ENCODE peak calls at places on chromosome 18, in four cellular contexts. V, O, K and U are unnamed samples. For H3K36me3, the result is how much of the 10 kb centered on the place peaks cover.

GRCh38 chr18:41396861-41397260 is 558.2 kb upstream of the PIK3C3 start:
- DNase-seq in K (no peak), V (no peak), O (no peak), U (no peak)

GRCh38 chr18:11283531-11284071 is 134.2 kb upstream of the PIEZO2 start:
- DNase-seq in K (no peak), O (no peak), V (no peak), U (no peak)

GRCh38 chr18:22417496-22418188 is at the start of gene CTAGE1:
- DNase-seq in K (no peak), O (no peak), V (no peak), U (peak)

GRCh38 chr18:13461488-13461887 is 242.9 kb downstream of the LDLRAD4 start:
- DNase-seq in O (no peak), K (no peak), V (no peak), U (no peak)

GRCh38 chr18:76491436-76491800 is 3.6 kb downstream of the ZNF516 start:
- DNase-seq in K (no peak), V (peak), O (peak), U (peak)

GRCh38 chr18:12376718-12377555 is at the start of gene AFG3L2:
- DNase-seq in K (peak), V (peak), O (peak), U (peak)

GRCh38 chr18:28136071-28136470 is 40.9 kb downstream of the CDH2 start:
- DNase-seq in K (no peak), O (no peak), V (no peak), U (no peak)

GRCh38 chr18:27413495-27414401 is 228.6 kb upstream of the CHST9 start:
- DNase-seq in K (no peak), O (no peak), V (no peak), U (peak)

GRCh38 chr18:63158676-63159291 is 160.8 kb downstream of the BCL2 start:
- DNase-seq in O (no peak), V (no peak), K (no peak), U (no peak)

GRCh38 chr18:49553003-49553402 is 8.9 kb upstream of the LIPG start:
- DNase-seq in O (no peak), V (no peak), K (no peak), U (no peak)

GRCh38 chr18:49548266-49548665 is 13.6 kb upstream of the LIPG start:
- DNase-seq in V (no peak), O (no peak), K (peak), U (no peak)

GRCh38 chr18:49546719-49547273 is 15.1 kb upstream of the LIPG start:
- DNase-seq in V (no peak), K (no peak), O (no peak), U (no peak)

GRCh38 chr18:49547701-49548100 is 14.2 kb upstream of the LIPG start:
- DNase-seq in K (no peak), V (no peak), O (no peak), U (no peak)

DNA sequence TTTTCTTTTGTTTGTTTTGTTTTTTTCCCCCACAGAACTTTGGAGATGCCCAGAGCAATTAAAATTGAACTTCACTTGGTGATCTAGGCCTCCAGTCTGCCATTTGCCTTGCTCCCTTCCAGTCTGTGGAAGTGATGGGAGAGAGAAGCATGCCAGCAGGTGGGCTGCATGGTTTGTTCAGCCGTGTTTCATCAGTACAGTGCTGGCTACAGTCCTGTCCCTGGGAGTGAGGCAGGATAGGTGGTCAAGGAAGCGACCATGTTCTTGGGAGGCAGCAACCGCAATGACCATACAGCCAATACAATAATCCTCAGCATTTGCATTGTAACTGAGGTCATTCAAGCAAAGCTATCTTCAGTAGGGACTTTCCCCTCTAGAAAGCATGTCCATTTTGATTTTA is 11.2 kb upstream of the LIPG start:
- DNase-seq in O (no peak), K (no peak), V (no peak), U (no peak)
- H3K36me3 ChIP-seq in O (under half), K (under half), V (under half), U (under half)

DNA sequence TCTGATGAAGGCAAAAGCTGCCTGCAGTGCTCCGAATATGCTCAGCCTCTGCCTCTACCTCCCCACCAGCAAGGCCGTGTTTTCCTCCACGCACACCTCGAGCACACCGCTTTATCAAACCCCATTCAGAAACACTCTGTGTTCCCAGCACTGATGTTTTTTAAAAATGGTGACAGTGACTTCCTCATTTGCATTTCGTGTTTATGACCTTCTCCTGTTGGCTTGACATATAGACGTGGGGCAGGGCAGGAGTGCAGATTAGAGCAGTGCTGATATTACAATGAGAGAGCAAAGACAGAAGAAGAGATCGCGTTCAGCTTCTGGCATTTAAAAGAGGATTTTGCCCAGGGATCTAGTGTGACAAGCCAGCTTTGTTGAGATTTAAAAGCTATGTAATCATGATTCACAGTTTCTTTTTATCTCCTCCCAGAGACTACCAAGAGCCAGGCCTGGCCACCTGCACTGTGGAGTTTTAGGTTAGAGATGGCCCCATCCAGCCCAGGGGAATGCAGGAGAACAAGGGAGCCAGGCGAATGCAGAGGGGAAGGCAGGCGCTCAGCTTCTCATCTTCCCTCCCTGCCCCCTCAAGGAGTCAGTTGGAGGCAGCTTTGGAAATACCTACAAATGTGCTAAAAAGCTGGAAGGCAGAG is 61.5 kb upstream of the NEDD4L start:
- DNase-seq in O (no peak), V (no peak), K (no peak), U (no peak)
- H3K36me3 ChIP-seq in O (under half), V (under half), K (under half), U (under half)

GRCh38 chr18:23470620-23471387 is 17.7 kb downstream of the RIOK3 start:
- DNase-seq in K (no peak), V (no peak), O (no peak), U (no peak)
- H3K36me3 ChIP-seq in K (under half), V (half or more), O (half or more), U (half or more)

DNA sequence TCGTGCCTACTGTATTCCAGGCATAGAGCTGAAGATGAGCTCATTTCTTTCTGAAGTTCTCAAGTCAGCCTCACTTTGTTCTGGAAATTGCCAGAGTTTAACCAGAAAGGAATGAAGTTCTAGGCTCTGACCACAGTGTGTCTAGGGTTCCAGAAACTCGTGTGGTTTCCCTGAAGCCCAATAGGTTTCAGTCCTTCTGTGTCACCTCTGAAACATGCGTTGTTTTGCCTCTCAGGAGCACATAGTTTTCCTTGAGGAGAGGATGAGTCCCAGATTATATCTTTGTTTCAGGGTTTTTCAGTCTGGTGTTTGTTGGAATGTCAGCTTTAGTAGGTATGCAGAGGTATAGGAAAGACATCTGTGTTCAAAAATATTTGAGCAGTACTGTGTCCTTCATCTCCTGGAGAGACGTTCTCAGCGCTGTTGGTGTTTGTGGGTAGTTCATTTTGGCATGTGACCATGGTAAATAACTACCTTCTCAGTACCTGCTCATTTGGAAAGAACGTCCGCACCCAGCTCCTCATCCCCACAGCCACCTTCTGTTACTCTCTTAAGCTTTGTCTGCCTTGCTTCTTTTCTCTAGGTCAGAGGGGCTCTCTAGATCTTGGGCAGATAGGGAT is 56.6 kb downstream of the RALBP1 start:
- DNase-seq in O (no peak), K (no peak), V (no peak), U (no peak)
- H3K36me3 ChIP-seq in O (under half), K (under half), V (under half), U (half or more)

GRCh38 chr18:79932907-79933306 is 18.5 kb downstream of the SLC66A2 start:
- DNase-seq in V (no peak), O (no peak), K (no peak), U (no peak)
- H3K36me3 ChIP-seq in V (under half), O (under half), K (under half), U (half or more)

DNA sequence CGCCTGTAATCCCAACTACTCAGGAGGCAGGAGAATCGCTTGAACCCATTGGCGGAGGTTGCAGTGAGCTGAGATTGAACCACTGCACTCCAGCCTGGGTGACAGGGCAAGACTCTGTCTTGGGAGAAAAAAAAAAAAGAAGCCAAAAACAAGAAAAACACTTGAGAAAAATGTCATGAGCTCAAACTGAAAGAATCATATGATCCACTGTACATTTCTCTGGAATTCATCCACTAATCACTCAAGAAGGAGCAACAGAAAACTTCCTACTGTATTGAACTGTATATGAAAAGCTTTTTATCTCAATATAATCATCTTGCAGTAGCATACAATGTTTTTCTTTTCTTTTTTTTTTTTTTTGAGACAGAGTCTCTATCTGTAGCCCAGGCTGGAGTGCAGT is 40.4 kb downstream of the EPG5 start:
- DNase-seq in V (no peak), O (no peak), K (no peak), U (no peak)
- H3K36me3 ChIP-seq in V (under half), O (under half), K (under half), U (half or more)

GRCh38 chr18:54161267-54161666 is 63.2 kb downstream of the MBD2 start:
- DNase-seq in V (no peak), O (no peak), K (no peak), U (no peak)

GRCh38 chr18:54165450-54165849 is 59.0 kb downstream of the MBD2 start:
- DNase-seq in K (no peak), O (no peak), V (no peak), U (no peak)

GRCh38 chr18:54162431-54162830 is 62.0 kb downstream of the MBD2 start:
- DNase-seq in V (no peak), O (no peak), K (no peak), U (peak)

GRCh38 chr18:54159916-54160315 is 64.6 kb downstream of the MBD2 start:
- DNase-seq in V (no peak), O (no peak), K (no peak), U (no peak)

DNA sequence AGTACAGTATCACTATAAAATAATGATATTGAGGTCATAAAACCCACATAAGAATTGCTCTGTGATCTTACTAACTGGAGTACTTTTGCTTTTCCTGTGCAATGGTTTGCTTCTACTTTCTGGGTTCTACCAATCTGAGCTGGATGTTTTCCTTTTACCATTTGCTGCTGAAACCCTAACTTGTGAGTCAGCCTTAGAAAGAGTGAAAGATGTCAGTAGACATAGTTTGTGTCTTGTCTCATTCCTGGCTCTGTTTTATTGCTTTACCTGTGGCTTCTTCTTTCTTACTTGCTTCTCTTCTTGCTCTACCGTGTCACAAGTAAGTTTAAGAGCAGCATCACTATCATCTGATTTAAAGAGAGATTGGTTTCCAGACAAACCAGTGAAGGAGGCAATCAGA is 61.0 kb downstream of the MBD2 start:
- DNase-seq in O (no peak), K (no peak), V (no peak), U (no peak)
- H3K36me3 ChIP-seq in O (under half), K (under half), V (half or more), U (under half)